ENCODE peak calls at places on chromosome 15, in four cellular contexts. One of them, this sample, is unnamed.

GRCh38 chr15:38486946-38487345 is 33.0 kb downstream of the FAM98B start:
- DNase-seq in MG63: no peak
- DNase-seq in tibial nerve: no peak
- DNase-seq in lower leg skin: no peak
- DNase-seq in this sample: no peak

GRCh38 chr15:76310470-76311070 is 699 bp downstream of the ETFA start:
- DNase-seq in MG63: no peak
- DNase-seq in tibial nerve: no peak
- DNase-seq in lower leg skin: no peak
- DNase-seq in this sample: no peak

GRCh38 chr15:60347480-60348069 is 50.2 kb downstream of the ANXA2 start:
- DNase-seq in MG63: no peak
- DNase-seq in tibial nerve: no peak
- DNase-seq in lower leg skin: no peak
- DNase-seq in this sample: peak

GRCh38 chr15:88395241-88395640 is 71.9 kb downstream of the MRPL46 start:
- DNase-seq in MG63: no peak
- DNase-seq in tibial nerve: no peak
- DNase-seq in lower leg skin: no peak
- DNase-seq in this sample: no peak

GRCh38 chr15:92683511-92683834 is 27.9 kb upstream of the FAM174B start:
- DNase-seq in MG63: no peak
- DNase-seq in tibial nerve: no peak
- DNase-seq in lower leg skin: no peak
- DNase-seq in this sample: peak

GRCh38 chr15:98720577-98720976 is 72.2 kb downstream of the IGF1R start:
- DNase-seq in MG63: no peak
- DNase-seq in tibial nerve: no peak
- DNase-seq in lower leg skin: no peak
- DNase-seq in this sample: no peak

GRCh38 chr15:67931861-67932260 is 92.0 kb upstream of the RNU6-1 start:
- DNase-seq in MG63: no peak
- DNase-seq in tibial nerve: no peak
- DNase-seq in lower leg skin: no peak
- DNase-seq in this sample: no peak

GRCh38 chr15:63398456-63398855 is 16.8 kb upstream of the CA12 start:
- DNase-seq in MG63: no peak
- DNase-seq in tibial nerve: no peak
- DNase-seq in lower leg skin: no peak
- DNase-seq in this sample: no peak

GRCh38 chr15:64742921-64743320 is 32.5 kb downstream of the RBPMS2 start:
- DNase-seq in MG63: no peak
- DNase-seq in tibial nerve: no peak
- DNase-seq in lower leg skin: no peak
- DNase-seq in this sample: no peak

This sample was measured in ELF-1.